ENCODE peak calls at places on chromosomes 2 and 18, in eight cellular contexts. Y is PC-3, V is heart left ventricle, P is DND-41, W is cardiac muscle cell, Z is neural progenitor cell, N is GM12878, B is GM23338. J is an unnamed sample.

GRCh38 chr18:75141734-75142133 is 67.2 kb downstream of the PTGR3 start:
- DNase-seq in Y (no peak), V (no peak), P (no peak), W (no peak), Z (no peak), N (no peak), B (no peak), J (no peak)

GRCh38 chr2:1839066-1839756 is 94.9 kb upstream of the PXDN start:
- DNase-seq in Y (no peak), V (no peak), P (no peak), W (no peak), Z (no peak), N (no peak), B (peak; percentile 36), J (peak; percentile 8)

GRCh38 chr2:5549061-5549601 is 143.1 kb upstream of the SOX11 start:
- DNase-seq in Y (no peak), V (no peak), P (no peak), W (peak; percentile 75), Z (peak; percentile 60), N (no peak), B (peak; percentile 11), J (no peak)

GRCh38 chr2:20661981-20662937 is 4.7 kb upstream of the GDF7 start:
- DNase-seq in Y (no peak), V (no peak), P (no peak), W (no peak), Z (no peak), N (no peak), B (no peak), J (no peak)

GRCh38 chr2:4029081-4029480 is 325.7 kb downstream of the DCDC2C start:
- DNase-seq in Y (no peak), V (no peak), P (no peak), W (peak; percentile 12), Z (no peak), N (no peak), B (no peak), J (no peak)

GRCh38 chr2:201118957-201119848 is 3.2 kb downstream of the CFLAR start:
- DNase-seq in Y (peak; percentile 51), V (no peak), P (peak; percentile 48), W (peak; percentile 25), Z (peak; percentile 45), N (no peak), B (peak; percentile 61), J (no peak)

GRCh38 chr18:21257383-21257782 is 15.4 kb downstream of the GREB1L start:
- DNase-seq in Y (peak; percentile 26), V (no peak), P (no peak), W (no peak), Z (no peak), N (no peak), B (no peak), J (no peak)

GRCh38 chr2:101831351-101831865 is 133.9 kb downstream of the MAP4K4 start:
- DNase-seq in Y (peak; percentile 79), V (peak; percentile 72), P (peak; percentile 65), W (peak; percentile 79), Z (peak; percentile 66), N (no peak), B (peak; percentile 87), J (peak; percentile 65)

GRCh38 chr18:3538954-3539617 is 89.1 kb downstream of the TGIF1 start:
- DNase-seq in Y (peak; percentile 25), V (no peak), P (no peak), W (no peak), Z (no peak), N (no peak), B (no peak), J (no peak)

GRCh38 chr2:47403829-47404228 is 873 bp downstream of the MSH2 start:
- DNase-seq in Y (peak; percentile 12), V (no peak), P (peak; percentile 14), W (no peak), Z (no peak), N (no peak), B (peak; percentile 11), J (no peak)

GRCh38 chr18:25187582-25188291 is 164.2 kb downstream of the ZNF521 start:
- DNase-seq in Y (no peak), V (no peak), P (no peak), W (no peak), Z (peak; percentile 21), N (no peak), B (no peak), J (no peak)

GRCh38 chr2:121297217-121297830 is 12.3 kb upstream of the TFCP2L1 start:
- DNase-seq in Y (peak; percentile 54), V (no peak), P (peak; percentile 12), W (peak; percentile 55), Z (peak; percentile 72), N (no peak), B (peak; percentile 78), J (no peak)

GRCh38 chr2:61492476-61492875 is 21.6 kb upstream of the USP34 start:
- DNase-seq in Y (no peak), V (no peak), P (no peak), W (no peak), Z (no peak), N (no peak), B (no peak), J (no peak)

GRCh38 chr2:31996571-31997150 is 14.1 kb downstream of the MEMO1 start:
- DNase-seq in Y (no peak), V (no peak), P (no peak), W (no peak), Z (no peak), N (no peak), B (no peak), J (no peak)

GRCh38 chr2:64204006-64204632 is 59.9 kb upstream of the PELI1 start:
- DNase-seq in Y (no peak), V (peak; percentile 42), P (no peak), W (no peak), Z (no peak), N (peak; percentile 88), B (peak; percentile 28), J (no peak)

GRCh38 chr18:9671214-9671613 is 36.9 kb upstream of the RAB31 start:
- DNase-seq in Y (no peak), V (no peak), P (no peak), W (no peak), Z (no peak), N (no peak), B (no peak), J (no peak)

GRCh38 chr2:134704173-134704572 is 14.6 kb downstream of the TMEM163 start:
- DNase-seq in Y (no peak), V (no peak), P (no peak), W (no peak), Z (no peak), N (no peak), B (no peak), J (no peak)
- TF ChIP-seq CTCF in Y (no peak), V (no peak), P (peak; percentile 10), W (no peak), Z (no peak), N (no peak), B (no peak), J (no peak)

GRCh38 chr2:52395912-52396311 is 1364.0 kb upstream of the NRXN1 start:
- DNase-seq in Y (peak; percentile 37), V (no peak), P (no peak), W (no peak), Z (no peak), N (no peak), B (no peak), J (no peak)
- H3K4me1 ChIP-seq in Y (no peaks in the 10 kb centered on the region), V (no peaks in the 10 kb centered on the region), P (no peaks in the 10 kb centered on the region), W (no peaks in the 10 kb centered on the region), Z (no peaks in the 10 kb centered on the region), N (no peaks in the 10 kb centered on the region), B (no peaks in the 10 kb centered on the region), J (no peaks in the 10 kb centered on the region)

GRCh38 chr2:239971115-239971514 is 54.0 kb downstream of the NDUFA10 start:
- DNase-seq in Y (no peak), V (no peak), P (no peak), W (no peak), Z (no peak), N (no peak), B (no peak), J (no peak)
- H3K36me3 ChIP-seq in Y (peaks cover 59% of the 10 kb centered on the region), V (peaks cover 69% of the 10 kb centered on the region), P (peaks cover 88% of the 10 kb centered on the region), W (peaks cover 14% of the 10 kb centered on the region), Z (peaks cover 11% of the 10 kb centered on the region), N (peaks cover 20% of the 10 kb centered on the region), B (peaks cover 18% of the 10 kb centered on the region), J (peaks cover 3% of the 10 kb centered on the region)

DNA sequence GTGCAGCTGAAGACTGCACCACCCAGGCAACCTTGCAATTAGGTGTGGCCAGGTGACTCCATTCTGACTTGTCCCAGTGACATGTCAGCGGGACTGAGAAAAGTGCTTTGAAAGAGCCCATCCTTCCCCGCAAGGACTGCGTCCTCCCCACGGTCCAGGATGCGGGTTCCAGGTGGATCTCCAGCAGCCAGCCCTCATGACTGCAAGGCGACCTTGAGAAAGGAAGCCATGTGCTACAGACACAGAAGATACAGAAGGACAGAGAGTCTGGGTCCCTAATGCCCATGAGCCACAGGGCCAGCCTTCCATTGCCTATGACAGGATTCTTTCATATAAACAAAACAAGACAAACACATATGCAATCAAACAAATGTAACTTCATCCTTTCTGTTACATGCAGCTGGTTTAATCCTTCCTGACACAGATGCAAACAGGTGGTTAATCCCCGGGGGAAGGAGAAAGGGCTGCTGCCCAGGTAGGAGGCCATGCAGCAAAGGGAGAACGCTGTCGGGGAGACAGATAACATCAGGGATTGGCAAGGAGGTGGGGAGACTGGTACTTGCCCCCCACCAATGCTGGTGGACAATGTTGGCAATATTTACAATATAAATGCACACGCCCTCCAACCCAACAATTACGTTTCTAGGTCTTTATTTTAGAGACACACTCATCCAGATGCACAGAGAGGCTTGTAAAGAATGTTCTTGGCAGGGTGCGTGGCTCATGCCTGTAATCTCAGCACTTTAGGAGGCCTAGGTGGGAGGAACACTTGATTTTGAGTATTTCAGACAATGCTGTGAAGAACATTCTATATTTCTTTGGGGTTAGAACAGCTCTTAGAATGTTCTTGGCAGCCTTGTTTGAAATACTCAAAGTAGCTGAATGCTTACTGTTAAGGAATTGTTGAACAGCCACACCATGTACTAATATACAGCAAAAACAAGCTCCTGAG is 64.8 kb downstream of the NCAPH start:
- DNase-seq in Y (no peak), V (no peak), P (no peak), W (no peak), Z (no peak), N (no peak), B (no peak), J (no peak)
- TF ChIP-seq CTCF in Y (no peak), V (no peak), P (no peak), W (no peak), Z (no peak), N (no peak), B (no peak), J (no peak)

DNA sequence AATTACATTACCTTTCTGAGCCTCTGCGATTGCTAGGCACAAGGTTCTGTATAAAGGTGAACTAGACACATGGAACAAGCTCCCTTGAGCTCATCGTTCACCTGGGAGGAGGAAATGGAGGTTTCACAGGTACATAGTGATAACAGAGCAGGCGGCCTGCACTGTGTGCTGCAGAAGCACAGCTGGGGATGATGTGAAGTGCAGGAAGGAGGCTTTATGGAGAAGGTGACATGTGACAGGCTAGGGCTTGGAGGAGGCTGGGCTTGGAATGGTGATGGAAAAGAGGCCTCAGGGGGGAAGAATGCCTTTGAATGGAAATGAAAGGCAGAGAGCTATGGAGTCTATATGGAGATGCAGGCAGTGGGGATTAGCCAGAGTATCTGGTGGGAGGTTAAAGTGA is 22.9 kb downstream of the MARCHF4 start:
- DNase-seq in Y (no peak), V (no peak), P (no peak), W (peak; percentile 45), Z (peak; percentile 61), N (no peak), B (peak; percentile 65), J (no peak)
- H3K4me1 ChIP-seq in Y (peaks cover 20% of the 10 kb centered on the region), V (no peaks in the 10 kb centered on the region), P (peaks cover 26% of the 10 kb centered on the region), W (peaks cover 14% of the 10 kb centered on the region), Z (peaks cover 26% of the 10 kb centered on the region), N (no peaks in the 10 kb centered on the region), B (peaks cover 37% of the 10 kb centered on the region), J (no peaks in the 10 kb centered on the region)

GRCh38 chr2:112648081-112648480 is 2.3 kb downstream of the SLC20A1 start:
- DNase-seq in Y (peak; percentile 26), V (no peak), P (peak; percentile 26), W (no peak), Z (no peak), N (no peak), B (no peak), J (no peak)
- H3K36me3 ChIP-seq in Y (peaks cover 60% of the 10 kb centered on the region), V (peaks cover 59% of the 10 kb centered on the region), P (peaks cover 65% of the 10 kb centered on the region), W (peaks cover 29% of the 10 kb centered on the region), Z (peaks cover 28% of the 10 kb centered on the region), N (no peaks in the 10 kb centered on the region), B (peaks cover 49% of the 10 kb centered on the region), J (no peaks in the 10 kb centered on the region)

J was measured in tibial nerve.